ENCODE peak calls at places on chromosomes 6 and 20, in ten cellular contexts. P is uterus, X is stomach, A is endothelial cell of umbilical vein, D is adrenal gland, R is K562, S is right lobe of liver, N is gastrocnemius medialis, C is A549, F is esophagus squamous epithelium. O is an unnamed sample.

GRCh38 chr20:10842116-10842515 is 168.3 kb upstream of the JAG1 start:
- DNase-seq in S (no peak), D (no peak), N (no peak), F (no peak), A (no peak), P (no peak), X (no peak), R (no peak), C (no peak), O (no peak)

GRCh38 chr6:25017932-25018581 is 82.3 kb upstream of the RIPOR2 start:
- DNase-seq in P (peak), F (no peak), N (peak), C (peak), X (peak), R (no peak), D (peak), S (no peak), A (peak), O (no peak)

GRCh38 chr6:106027760-106028159 is 58.4 kb upstream of the PRDM1 start:
- DNase-seq in A (no peak), X (no peak), F (no peak), P (no peak), N (no peak), R (no peak), C (no peak), S (no peak), D (no peak), O (no peak)

GRCh38 chr20:47905628-47906487 is 120.6 kb upstream of the SULF2 start:
- DNase-seq in S (no peak), A (no peak), R (no peak), D (no peak), P (no peak), X (no peak), F (no peak), C (no peak), N (no peak), O (no peak)

GRCh38 chr20:44576297-44576696 is 6.1 kb upstream of the PKIG start:
- DNase-seq in X (no peak), C (peak), N (no peak), S (no peak), F (no peak), A (peak), R (peak), P (no peak), D (no peak), O (no peak)

GRCh38 chr20:19205999-19206398 is 6.4 kb upstream of the SLC24A3 start:
- DNase-seq in R (peak), N (peak), C (peak), D (peak), A (peak), S (peak), F (no peak), P (peak), X (peak), O (peak)

GRCh38 chr6:33534702-33535101 is 45.4 kb downstream of the BAK1 start:
- DNase-seq in F (no peak), A (no peak), X (no peak), P (no peak), C (no peak), D (no peak), S (no peak), N (no peak), R (no peak), O (no peak)

GRCh38 chr6:69719602-69720193 is 77.1 kb downstream of the LMBRD1 start:
- DNase-seq in X (no peak), A (peak), R (peak), D (peak), N (no peak), F (no peak), C (peak), S (no peak), P (no peak), O (no peak)

GRCh38 chr6:148422085-148422484 is 79.4 kb downstream of the SASH1 start:
- DNase-seq in R (no peak), X (no peak), C (no peak), P (no peak), N (no peak), F (no peak), A (no peak), D (no peak), S (no peak), O (no peak)

GRCh38 chr20:31239139-31239538 is 18.3 kb upstream of the DEFB115 start:
- DNase-seq in P (no peak), C (no peak), R (no peak), D (no peak), N (no peak), S (no peak), X (no peak), F (no peak), A (no peak), O (no peak)

GRCh38 chr6:137304020-137304780 is 85.0 kb upstream of the IFNGR1 start:
- DNase-seq in D (no peak), N (no peak), S (no peak), X (no peak), A (no peak), P (no peak), F (no peak), R (no peak), C (no peak), O (no peak)

GRCh38 chr20:28562510-28562898 is 2695.0 kb upstream of the DEFB115 start:
- DNase-seq in X (no peak), R (peak), A (no peak), S (no peak), N (no peak), P (no peak), C (peak), F (no peak), D (no peak), O (no peak)

GRCh38 chr6:137919837-137920304 is 52.8 kb downstream of the TNFAIP3 start:
- DNase-seq in R (peak), A (peak), X (no peak), P (no peak), C (no peak), F (no peak), N (no peak), D (no peak), S (no peak), O (no peak)

GRCh38 chr6:27814665-27815424 is 97.4 kb downstream of the OR2B2 start:
- DNase-seq in C (peak), R (no peak), S (no peak), D (peak), P (peak), X (peak), A (peak), N (no peak), F (no peak), O (peak)

GRCh38 chr6:108002365-108003221 is 44.6 kb upstream of the SEC63 start:
- DNase-seq in X (peak), S (no peak), A (peak), F (no peak), D (peak), R (no peak), C (peak), P (no peak), N (no peak), O (peak)

GRCh38 chr6:70370496-70370895 is 42.8 kb upstream of the FAM135A start:
- DNase-seq in X (no peak), R (no peak), A (no peak), S (no peak), C (no peak), P (no peak), F (no peak), D (no peak), N (no peak), O (no peak)

GRCh38 chr20:50048420-50049166 is 64.4 kb downstream of the UBE2V1 start:
- DNase-seq in X (no peak), P (no peak), D (peak), A (no peak), C (no peak), S (no peak), N (no peak), R (no peak), F (no peak), O (peak)

GRCh38 chr6:52503853-52504777 is 72.7 kb downstream of the TRAM2 start:
- DNase-seq in A (peak), N (peak), C (peak), S (peak), R (peak), D (peak), X (peak), F (peak), P (peak), O (peak)

GRCh38 chr6:79170915-79171314 is 63.6 kb downstream of the HMGN3 start:
- DNase-seq in A (peak), R (no peak), S (no peak), C (no peak), F (no peak), X (no peak), D (no peak), P (no peak), N (no peak), O (no peak)

GRCh38 chr20:3707508-3707899 is 4.9 kb downstream of the SIGLEC1 start:
- DNase-seq in C (no peak), F (no peak), P (no peak), S (no peak), R (no peak), X (no peak), D (no peak), A (no peak), N (no peak), O (no peak)

GRCh38 chr20:49384437-49385434 is 97.7 kb downstream of the KCNB1 start:
- DNase-seq in R (peak), F (no peak), D (peak), X (peak), C (peak), N (no peak), S (peak), P (peak), A (peak), O (peak)

GRCh38 chr6:32852018-32852843 is 1.3 kb downstream of the TAP1 start:
- DNase-seq in S (no peak), C (no peak), N (no peak), X (peak), P (peak), A (no peak), D (peak), F (no peak), R (no peak), O (no peak)

GRCh38 chr20:50003253-50003656 is 20.5 kb downstream of the SNAI1 start:
- DNase-seq in D (no peak), P (no peak), X (no peak), N (no peak), A (no peak), R (no peak), S (no peak), C (peak), F (no peak), O (no peak)

GRCh38 chr20:32742322-32743236 is 688 bp downstream of the COMMD7 start:
- DNase-seq in F (no peak), P (no peak), A (no peak), R (no peak), X (no peak), D (no peak), C (no peak), S (no peak), N (no peak), O (no peak)

GRCh38 chr6:18632670-18633410 is 245.7 kb downstream of the RNF144B start:
- DNase-seq in R (no peak), P (no peak), S (no peak), F (no peak), C (no peak), X (no peak), N (no peak), A (peak), D (no peak), O (no peak)

GRCh38 chr6:64254558-64254957 is 619.0 kb downstream of the PHF3 start:
- DNase-seq in N (no peak), D (no peak), P (no peak), R (no peak), F (no peak), S (no peak), A (peak), C (no peak), X (no peak), O (no peak)

GRCh38 chr6:117496383-117496990 is 14.0 kb downstream of the DCBLD1 start:
- DNase-seq in A (peak), X (no peak), N (no peak), F (no peak), C (no peak), D (no peak), S (no peak), R (no peak), P (no peak), O (no peak)

GRCh38 chr6:86407128-86407527 is 530.2 kb upstream of the HTR1E start:
- DNase-seq in F (no peak), C (no peak), S (no peak), N (no peak), P (no peak), D (no peak), X (no peak), A (no peak), R (no peak), O (no peak)

GRCh38 chr6:10422282-10423034 is 7.6 kb upstream of the TFAP2A start:
- DNase-seq in F (no peak), X (no peak), A (no peak), R (no peak), D (no peak), S (no peak), P (no peak), N (no peak), C (no peak), O (no peak)

GRCh38 chr20:43665466-43666176 is 1.3 kb upstream of the MYBL2 start:
- DNase-seq in A (no peak), N (no peak), R (no peak), C (no peak), F (no peak), D (no peak), S (no peak), X (no peak), P (no peak), O (no peak)

GRCh38 chr6:32153252-32153834 is 598 bp upstream of the PPT2 start:
- DNase-seq in D (peak), R (peak), X (peak), A (peak), S (no peak), P (peak), C (no peak), F (no peak), N (no peak), O (peak)

GRCh38 chr20:38881806-38882440 is 44.3 kb upstream of the FAM83D start:
- DNase-seq in N (no peak), P (no peak), C (no peak), S (no peak), R (no peak), D (no peak), F (no peak), X (no peak), A (no peak), O (no peak)
- H3K27ac ChIP-seq in N (no peak), P (no peak), C (no peak), S (no peak), R (no peak), D (peak), F (no peak), X (no peak), A (no peak), O (no peak)

DNA sequence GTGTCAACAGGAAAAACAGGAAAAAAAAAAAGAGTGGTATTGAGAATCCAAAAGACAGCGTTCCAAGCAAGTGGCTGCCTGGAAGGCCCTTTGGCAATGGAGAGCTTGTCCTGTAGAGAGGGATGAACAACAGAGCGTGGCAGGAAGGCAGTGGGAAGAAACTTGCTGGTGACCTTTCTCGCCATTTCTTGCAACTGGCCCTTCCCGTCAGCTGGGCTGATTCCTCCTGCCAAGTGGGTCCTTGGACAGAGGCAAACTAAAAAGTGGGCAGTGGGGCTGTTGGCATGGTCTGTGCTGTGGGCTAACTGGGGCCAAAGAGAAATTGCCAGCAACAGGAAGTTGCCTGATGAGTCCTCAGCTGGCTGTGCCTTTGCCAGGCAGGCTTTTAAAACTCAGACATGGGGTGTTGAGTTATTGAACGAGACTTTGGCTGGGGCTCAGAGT is 43.9 kb upstream of the CLDN20 start:
- DNase-seq in C (no peak), S (no peak), A (peak), R (no peak), N (no peak), F (no peak), D (no peak), X (no peak), P (no peak), O (no peak)
- H3K4me3 ChIP-seq in C (no peak), S (no peak), A (no peak), R (no peak), N (no peak), F (no peak), D (no peak), X (no peak), P (no peak), O (no peak)

DNA sequence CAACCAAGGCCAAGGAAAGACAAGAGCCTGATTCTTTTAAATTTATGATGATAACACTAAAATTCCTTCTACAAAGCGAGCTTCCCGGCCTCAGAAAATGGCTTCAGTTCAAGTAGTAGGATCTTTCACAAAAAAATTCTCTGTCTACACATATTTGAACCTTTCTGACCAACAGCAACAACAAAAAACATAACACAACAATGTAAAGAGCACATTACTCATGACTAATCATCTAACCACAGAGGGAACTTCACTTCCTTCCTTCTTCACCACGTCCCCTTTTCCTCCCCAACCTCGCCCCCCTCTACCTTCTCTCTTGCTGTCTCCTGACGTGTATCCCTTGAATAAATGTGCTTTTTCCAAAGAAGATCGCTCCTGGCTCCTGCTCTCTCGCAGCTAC is 228.2 kb downstream of the MYLK4 start:
- DNase-seq in N (no peak), C (no peak), X (no peak), P (no peak), R (no peak), S (no peak), D (no peak), A (peak), F (no peak), O (no peak)
- TF ChIP-seq POLR2A in N (no peak), C (no peak), X (no peak), P (no peak), R (no peak), S (no peak), D (no peak), A (no peak), F (no peak), O (no peak)

GRCh38 chr6:158218467-158218866 is 50.3 kb downstream of the GTF2H5 start:
- DNase-seq in D (no peak), F (no peak), R (no peak), C (no peak), X (no peak), A (no peak), N (no peak), S (no peak), P (no peak), O (no peak)
- H3K27ac ChIP-seq in D (no peak), F (no peak), R (no peak), C (peak), X (no peak), A (no peak), N (no peak), S (no peak), P (no peak), O (no peak)

DNA sequence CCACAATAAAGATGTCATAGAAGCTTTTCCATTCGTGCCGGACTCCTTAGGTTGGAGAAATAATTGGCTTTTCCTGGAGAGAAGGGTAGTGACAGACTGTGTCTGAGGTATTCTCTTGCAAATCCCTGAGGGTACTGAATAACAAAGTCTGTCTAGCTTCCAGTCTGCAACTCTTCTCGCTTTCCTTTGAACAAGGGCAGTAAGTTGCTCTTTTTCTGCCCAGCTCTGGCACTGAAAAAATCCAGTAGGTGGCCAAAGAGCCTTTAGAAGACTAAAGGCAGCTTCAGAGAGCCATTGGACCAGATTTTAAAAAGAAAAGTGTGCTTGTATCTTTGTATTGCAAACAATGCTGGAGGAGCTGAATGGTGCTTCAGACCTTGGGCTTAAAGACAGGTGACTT is 20.7 kb upstream of the RREB1 start:
- DNase-seq in C (no peak), D (no peak), N (no peak), X (no peak), F (no peak), R (no peak), P (no peak), A (peak), S (no peak), O (no peak)
- H3K4me3 ChIP-seq in C (no peak), D (peak), N (peak), X (peak), F (peak), R (no peak), P (peak), A (peak), S (peak), O (peak)

DNA sequence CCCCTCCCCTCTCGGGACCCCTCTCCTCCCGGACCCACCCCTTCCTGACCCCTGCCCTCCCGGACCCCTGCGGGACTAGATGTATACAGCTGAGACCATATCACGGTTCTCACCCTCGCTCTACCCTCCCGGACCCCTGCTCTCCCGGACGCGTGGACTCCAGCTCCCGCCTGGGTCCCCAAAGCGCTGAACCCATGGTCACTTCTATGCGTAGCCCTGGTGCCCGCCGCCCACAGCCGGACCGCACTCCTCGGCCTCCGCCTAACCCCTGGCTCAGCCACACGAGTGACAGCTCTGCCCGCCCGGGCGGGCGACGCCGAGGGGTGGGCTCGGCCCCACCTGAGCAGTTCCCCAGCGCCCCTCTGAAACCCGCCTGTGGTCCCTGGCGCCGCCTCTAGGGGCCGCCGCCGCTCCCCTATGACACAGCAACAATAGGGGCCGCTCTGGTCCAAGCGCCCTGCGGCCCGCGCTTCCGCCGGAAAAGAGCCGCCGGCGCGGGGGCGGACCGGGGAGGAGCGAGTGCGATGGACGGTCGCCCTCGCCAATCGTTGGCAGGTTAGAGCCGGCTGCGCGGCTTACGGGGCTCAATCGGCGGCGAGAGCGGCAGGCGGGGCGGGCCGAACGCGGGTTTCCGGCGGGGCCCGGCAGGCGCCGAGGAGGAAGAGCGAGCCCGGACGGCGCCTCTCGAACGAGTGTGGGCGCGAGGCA is at the start of gene ADRM1:
- DNase-seq in F (peak), P (peak), R (peak), C (peak), N (peak), A (peak), D (peak), S (peak), X (peak), O (peak)
- TF ChIP-seq POLR2A in F (peak), P (peak), R (peak), C (peak), N (peak), A (peak), D (peak), S (peak), X (no peak), O (peak)

GRCh38 chr6:42520786-42521607 is 42.8 kb upstream of the UBR2 start:
- DNase-seq in X (no peak), N (no peak), D (no peak), P (no peak), R (no peak), A (no peak), S (no peak), C (peak), F (no peak), O (no peak)
- H3K27ac ChIP-seq in X (no peak), N (no peak), D (no peak), P (no peak), R (no peak), A (no peak), S (no peak), C (peak), F (no peak), O (no peak)

GRCh38 chr6:90078513-90079289 is 184.4 kb downstream of the GJA10 start:
- DNase-seq in P (no peak), X (no peak), S (no peak), F (no peak), N (no peak), A (no peak), C (no peak), R (peak), D (no peak), O (no peak)
- H3K4me3 ChIP-seq in P (no peak), X (no peak), S (no peak), F (no peak), N (no peak), A (no peak), C (no peak), R (no peak), D (no peak), O (no peak)

O was measured in upper lobe of left lung.